ENCODE peak calls at places on chromosomes 5 and 9, in four cellular contexts. B is suprapubic skin, R is A549, H is sigmoid colon. F is an unnamed sample.

GRCh38 chr5:153372433-153373167 is 117.9 kb upstream of the GRIA1 start:
- DNase-seq in H (no peak), B (no peak), R (no peak), F (no peak)

GRCh38 chr9:121269030-121269887 is 1.3 kb downstream of the GSN start:
- DNase-seq in B (no peak), H (peak; percentile 84), R (no peak), F (peak; percentile 61)

GRCh38 chr9:136961279-136962065 is 9.4 kb downstream of the LCN12 start:
- DNase-seq in B (no peak), H (no peak), R (no peak), F (peak; percentile 74)

GRCh38 chr5:157269165-157269671 is 3.3 kb downstream of the CYFIP2 start:
- DNase-seq in R (no peak), B (no peak), H (no peak), F (no peak)

GRCh38 chr9:108296056-108296455 is 559.7 kb downstream of the ACTL7B start:
- DNase-seq in R (no peak), H (no peak), B (no peak), F (no peak)

GRCh38 chr9:106203832-106204516 is 509.6 kb downstream of the TMEM38B start:
- DNase-seq in R (no peak), B (no peak), H (no peak), F (no peak)

GRCh38 chr5:64180661-64181343 is 15.2 kb downstream of the RNF180 start:
- DNase-seq in B (no peak), R (no peak), H (no peak), F (no peak)

GRCh38 chr5:102715405-102715804 is 39.7 kb upstream of the PAM start:
- DNase-seq in B (no peak), R (no peak), H (no peak), F (no peak)

GRCh38 chr9:127076860-127077657 is 45.4 kb downstream of the ANGPTL2 start:
- DNase-seq in R (no peak), B (no peak), H (peak; percentile 57), F (no peak)

GRCh38 chr5:33238826-33239670 is 201.7 kb upstream of the TARS1 start:
- DNase-seq in H (no peak), B (no peak), R (no peak), F (no peak)

GRCh38 chr9:93354451-93354850 is 97.0 kb upstream of the FAM120A start:
- DNase-seq in B (no peak), H (no peak), R (no peak), F (no peak)

GRCh38 chr9:113579270-113580040 is 115.9 kb downstream of the RGS3 start:
- DNase-seq in B (no peak), R (no peak), H (peak; percentile 81), F (peak; percentile 47)

GRCh38 chr5:10656176-10656830 is 92.4 kb downstream of the ANKRD33B start:
- DNase-seq in B (peak; percentile 45), R (no peak), H (peak; percentile 56), F (peak; percentile 21)

GRCh38 chr5:1550287-1551076 is 26.7 kb upstream of the LPCAT1 start:
- DNase-seq in R (no peak), B (peak; percentile 58), H (peak; percentile 34), F (no peak)

GRCh38 chr9:113369583-113370140 is 7.1 kb downstream of the HDHD3 start:
- DNase-seq in H (no peak), R (no peak), B (no peak), F (peak; percentile 82)

GRCh38 chr9:101727621-101728524 is 10.6 kb downstream of the GRIN3A start:
- DNase-seq in H (no peak), B (no peak), R (peak; percentile 13), F (no peak)

GRCh38 chr9:128920381-128921058 is at the start of gene PHYHD1:
- DNase-seq in H (peak; percentile 84), R (no peak), B (no peak), F (peak; percentile 67)

GRCh38 chr9:128917151-128917849 is 3.5 kb upstream of the PHYHD1 start:
- DNase-seq in R (no peak), B (peak; percentile 91), H (peak; percentile 93), F (peak; percentile 88)

GRCh38 chr9:128919409-128919808 is 1.4 kb upstream of the PHYHD1 start:
- DNase-seq in H (no peak), R (no peak), B (no peak), F (no peak)

GRCh38 chr9:128916745-128917144 is 4.0 kb upstream of the PHYHD1 start:
- DNase-seq in B (no peak), H (no peak), R (no peak), F (no peak)

DNA sequence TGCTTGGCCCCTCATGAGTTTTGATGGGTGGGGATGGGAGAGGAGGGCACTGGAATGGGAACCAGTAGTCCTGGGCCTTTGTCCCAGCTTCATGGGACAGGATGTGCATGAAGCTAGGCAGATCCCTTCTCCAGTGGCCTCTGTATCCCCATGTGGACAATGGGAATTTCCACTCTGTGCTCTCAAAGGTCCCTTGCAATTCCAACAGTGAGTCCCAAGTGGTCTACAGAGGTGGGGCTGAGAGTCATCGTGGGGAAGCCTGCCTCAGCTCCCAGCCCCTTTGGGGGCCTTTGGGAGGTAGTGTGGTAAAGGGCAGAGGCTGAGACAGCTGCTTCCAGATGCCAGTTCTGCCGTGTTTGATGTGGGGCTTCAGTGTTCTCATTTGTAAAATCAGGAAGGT is 1.9 kb upstream of the PHYHD1 start:
- DNase-seq in R (no peak), B (no peak), H (no peak), F (no peak)
- H3K4me1 ChIP-seq in R (peaks cover 54% of the 10 kb centered on the region), B (peaks cover 89% of the 10 kb centered on the region), H (peaks cover 82% of the 10 kb centered on the region), F (peaks cover 90% of the 10 kb centered on the region)

GRCh38 chr5:175517824-175518450 is 39.6 kb downstream of the SFXN1 start:
- DNase-seq in B (no peak), H (no peak), R (no peak), F (no peak)
- TF ChIP-seq EP300 in B (no peak), H (no peak), R (no peak), F (no peak)

DNA sequence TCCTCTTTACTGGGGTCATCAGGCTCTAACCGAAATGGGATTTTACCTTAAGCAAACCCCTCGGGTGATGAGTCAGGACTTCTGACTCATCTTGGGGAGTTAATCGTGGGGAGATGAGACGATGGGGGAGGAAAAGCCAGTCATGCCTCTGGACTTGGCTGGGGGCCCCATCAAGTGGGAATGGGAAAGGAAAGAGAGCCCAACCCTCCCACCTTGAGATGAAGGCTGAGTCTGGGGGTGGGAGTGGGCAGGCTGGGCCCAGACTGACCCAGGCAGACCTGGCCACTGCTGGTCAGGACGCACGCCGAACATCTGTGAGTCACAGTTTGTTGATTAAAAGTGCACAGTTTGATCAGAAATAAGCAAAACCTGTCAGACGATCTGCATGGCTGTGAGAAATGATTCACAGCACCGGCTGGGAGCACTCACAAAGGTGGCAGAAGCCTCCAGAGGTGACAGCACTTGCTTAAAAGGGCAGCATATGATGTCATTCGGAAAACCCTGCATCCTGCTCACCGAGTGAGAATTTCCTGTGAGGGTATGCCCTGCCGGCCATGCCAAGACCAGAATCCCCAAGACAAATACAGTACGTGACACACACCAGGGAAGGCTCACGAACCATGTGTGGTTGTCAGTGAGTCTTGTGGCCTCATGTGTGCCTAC is 50.0 kb upstream of the SLC25A51 start:
- DNase-seq in H (no peak), R (peak; percentile 92), B (no peak), F (no peak)
- H3K27ac ChIP-seq in H (peak overlapping the region; percentile 61), R (peak overlapping the region; percentile 81), B (peak overlapping the region; percentile 26), F (peak overlapping the region; percentile 50)

DNA sequence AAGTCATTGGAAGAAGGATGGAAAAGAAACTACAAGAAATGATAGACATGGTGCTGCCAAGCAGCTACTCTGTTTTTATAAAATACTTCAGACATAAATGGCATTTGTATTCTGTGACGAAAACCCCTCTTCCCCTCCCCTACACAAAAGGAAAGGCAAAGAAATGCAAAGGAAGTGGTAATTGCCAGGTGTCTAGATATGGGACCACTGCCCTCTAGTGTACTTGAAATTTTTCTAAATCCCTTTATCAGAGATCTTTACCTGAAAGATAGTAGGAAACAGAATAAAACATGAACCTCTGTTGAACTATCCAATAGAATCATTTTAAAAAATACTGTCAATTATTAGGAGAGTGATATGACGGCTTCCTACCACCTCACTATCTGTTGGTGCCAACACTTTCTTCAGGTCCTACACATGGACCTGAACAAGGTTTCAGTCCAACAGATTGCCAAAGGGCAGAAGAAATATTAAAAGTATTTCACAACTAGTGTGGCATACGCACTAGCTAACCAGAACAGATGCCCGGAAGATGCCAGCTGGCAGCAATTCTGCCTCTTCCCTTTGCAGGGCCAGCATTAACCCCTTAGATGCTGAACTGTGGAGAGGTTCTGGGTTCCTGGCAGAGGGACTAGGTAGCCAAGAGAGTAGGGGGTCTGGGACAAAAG is 104.1 kb downstream of the TSSK1B start:
- DNase-seq in B (no peak), H (peak; percentile 74), R (peak; percentile 14), F (no peak)
- H3K4me1 ChIP-seq in B (peaks cover 12% of the 10 kb centered on the region), H (peaks cover 11% of the 10 kb centered on the region), R (no peaks in the 10 kb centered on the region), F (peaks cover 11% of the 10 kb centered on the region)

GRCh38 chr9:115378758-115379157 is 260.8 kb upstream of the TNC start:
- DNase-seq in B (no peak), R (no peak), H (no peak), F (no peak)

GRCh38 chr9:115373710-115374045 is 255.7 kb upstream of the TNC start:
- DNase-seq in H (no peak), B (no peak), R (no peak), F (no peak)

GRCh38 chr9:115378246-115378645 is 260.3 kb upstream of the TNC start:
- DNase-seq in R (no peak), B (no peak), H (no peak), F (no peak)

GRCh38 chr9:115373000-115373709 is 255.2 kb upstream of the TNC start:
- DNase-seq in R (peak; percentile 82), H (no peak), B (no peak), F (peak; percentile 38)

DNA sequence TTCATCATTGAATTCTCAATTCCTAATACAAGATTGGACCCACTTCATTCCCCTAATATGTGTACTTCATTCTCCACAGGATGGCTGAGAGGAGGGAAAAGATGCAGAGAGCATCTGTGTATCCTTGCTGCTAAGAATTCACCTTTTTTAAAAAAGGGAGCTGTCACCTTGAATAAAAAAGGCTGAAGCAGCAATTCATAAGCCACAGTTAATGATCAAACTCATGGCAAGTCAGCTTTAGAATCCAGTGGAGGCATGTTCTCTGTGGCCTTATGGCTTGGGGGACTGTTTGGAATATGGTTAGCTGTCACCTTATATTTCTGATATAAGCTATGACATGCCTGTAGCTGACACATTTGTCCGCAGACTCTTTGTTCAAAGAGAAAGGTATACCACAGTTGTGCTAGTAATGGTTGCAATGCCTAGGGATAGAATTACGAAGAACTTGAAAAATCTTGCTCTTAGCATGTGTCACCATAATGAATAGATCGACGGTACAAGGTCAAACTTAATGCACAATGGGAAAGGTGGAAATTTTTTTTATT is 256.8 kb upstream of the TNC start:
- DNase-seq in B (no peak), R (no peak), H (no peak), F (no peak)
- TF ChIP-seq EP300 in B (no peak), R (no peak), H (no peak), F (no peak)